ENCODE peak calls at places on chromosomes 6 and 20, in ten cellular contexts. C is NB4; F is uterus; Q is RWPE1; M is activated CD8-positive, alpha-beta T cell treated with anti-CD3 and anti-CD28 coated beads for 36 hours; U is left ventricle myocardium inferior; J is AG10803; Z is fibroblast of lung; V is gastrocnemius medialis; H is astrocyte of the cerebellum. P is an unnamed sample.

GRCh38 chr20:12575352-12576095 is 433.2 kb upstream of the SPTLC3 start:
- DNase-seq in C (no peak), F (peak), Q (no peak), M (no peak), U (peak), J (no peak), Z (peak), V (peak), H (no peak), P (no peak)

GRCh38 chr20:31833130-31833930 is 12.1 kb downstream of the FOXS1 start:
- DNase-seq in C (peak), F (peak), Q (peak), M (peak), U (peak), J (no peak), Z (peak), V (peak), H (no peak), P (peak)

GRCh38 chr20:30593572-30593971 is 663.9 kb upstream of the DEFB115 start:
- DNase-seq in C (no peak), F (no peak), Q (no peak), M (no peak), U (no peak), J (no peak), Z (no peak), V (no peak), H (no peak), P (no peak)

GRCh38 chr20:23928788-23929187 is 49.2 kb upstream of the CST5 start:
- DNase-seq in C (no peak), F (no peak), Q (no peak), M (peak), U (no peak), J (no peak), Z (no peak), V (no peak), H (no peak), P (no peak)

GRCh38 chr20:62590301-62591121 is 51.8 kb upstream of the SLCO4A1 start:
- DNase-seq in C (no peak), F (peak), Q (peak), M (no peak), U (no peak), J (peak), Z (peak), V (no peak), H (peak), P (no peak)

GRCh38 chr20:41293269-41294037 is 24.1 kb downstream of the ZHX3 start:
- DNase-seq in C (no peak), F (no peak), Q (no peak), M (no peak), U (no peak), J (peak), Z (peak), V (no peak), H (no peak), P (no peak)

GRCh38 chr20:22684072-22684762 is 99.8 kb upstream of the FOXA2 start:
- DNase-seq in C (peak), F (peak), Q (peak), M (peak), U (peak), J (peak), Z (peak), V (peak), H (peak), P (peak)

GRCh38 chr20:25136643-25137559 is 55.0 kb upstream of the VSX1 start:
- DNase-seq in C (no peak), F (no peak), Q (peak), M (no peak), U (peak), J (peak), Z (peak), V (peak), H (peak), P (no peak)

GRCh38 chr6:88855521-88856152 is 107.8 kb downstream of the RNGTT start:
- DNase-seq in C (no peak), F (no peak), Q (no peak), M (no peak), U (no peak), J (no peak), Z (no peak), V (no peak), H (no peak), P (no peak)

GRCh38 chr6:166258854-166259276 is 49.3 kb downstream of the PRR18 start:
- DNase-seq in C (peak), F (no peak), Q (no peak), M (peak), U (no peak), J (no peak), Z (no peak), V (no peak), H (no peak), P (no peak)

GRCh38 chr20:22412977-22413868 is 171.1 kb downstream of the FOXA2 start:
- DNase-seq in C (peak), F (no peak), Q (no peak), M (no peak), U (no peak), J (no peak), Z (no peak), V (no peak), H (no peak), P (no peak)

GRCh38 chr6:149026530-149026942 is 279.7 kb downstream of the UST start:
- DNase-seq in C (peak), F (no peak), Q (peak), M (peak), U (no peak), J (peak), Z (peak), V (no peak), H (peak), P (peak)

GRCh38 chr6:88455317-88455716 is 289.2 kb upstream of the CNR1 start:
- DNase-seq in C (no peak), F (no peak), Q (no peak), M (no peak), U (peak), J (no peak), Z (no peak), V (no peak), H (no peak), P (no peak)

GRCh38 chr6:35725081-35725708 is 11.6 kb upstream of the ARMC12 start:
- DNase-seq in C (no peak), F (no peak), Q (no peak), M (no peak), U (no peak), J (no peak), Z (peak), V (peak), H (no peak), P (no peak)

GRCh38 chr20:46021361-46022359 is 7.4 kb upstream of the SLC12A5 start:
- DNase-seq in C (peak), F (no peak), Q (peak), M (peak), U (no peak), J (no peak), Z (no peak), V (no peak), H (no peak), P (peak)

GRCh38 chr20:47150403-47151152 is 205.9 kb downstream of the ZMYND8 start:
- DNase-seq in C (peak), F (peak), Q (peak), M (peak), U (peak), J (peak), Z (peak), V (peak), H (no peak), P (peak)

GRCh38 chr6:7431594-7432390 is 42.2 kb downstream of the RIOK1 start:
- DNase-seq in C (no peak), F (no peak), Q (no peak), M (no peak), U (no peak), J (peak), Z (no peak), V (no peak), H (no peak), P (no peak)

GRCh38 chr20:48686238-48687096 is 141.3 kb downstream of the PREX1 start:
- DNase-seq in C (no peak), F (peak), Q (no peak), M (no peak), U (peak), J (peak), Z (peak), V (no peak), H (no peak), P (peak)

GRCh38 chr20:53856675-53857295 is 213.6 kb downstream of the BCAS1 start:
- DNase-seq in C (no peak), F (no peak), Q (no peak), M (no peak), U (no peak), J (no peak), Z (no peak), V (no peak), H (no peak), P (no peak)

GRCh38 chr6:83514877-83515466 is 2.6 kb downstream of the PRSS35 start:
- DNase-seq in C (peak), F (peak), Q (peak), M (peak), U (no peak), J (peak), Z (peak), V (no peak), H (peak), P (peak)

GRCh38 chr6:83517500-83517899 is 5.2 kb downstream of the PRSS35 start:
- DNase-seq in C (no peak), F (no peak), Q (no peak), M (no peak), U (no peak), J (no peak), Z (no peak), V (no peak), H (no peak), P (no peak)

DNA sequence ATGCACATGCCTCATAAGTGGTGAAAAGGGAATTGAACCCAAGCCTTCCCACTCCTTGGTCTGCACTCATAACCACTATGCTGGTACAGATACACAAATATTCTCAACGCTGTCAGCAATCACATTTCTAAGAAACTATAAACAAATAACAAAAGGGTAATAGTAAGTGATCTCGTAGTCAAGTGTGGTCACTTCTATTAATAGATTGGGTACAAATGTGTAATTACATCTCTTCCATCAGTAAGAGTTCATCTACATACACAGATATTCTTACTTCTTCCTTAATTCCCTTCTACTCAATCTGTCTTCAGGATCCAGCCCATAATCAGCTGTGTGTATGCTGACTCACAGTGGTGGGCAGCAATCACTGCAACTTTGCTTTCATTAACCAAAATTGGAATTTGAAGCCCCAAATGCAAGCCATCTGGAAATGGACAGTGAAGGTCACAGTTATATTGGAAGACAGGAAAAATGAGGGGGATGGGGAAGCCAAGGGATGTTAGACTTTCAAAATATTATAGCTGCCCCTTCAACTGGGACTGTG is 6.7 kb downstream of the PRSS35 start:
- DNase-seq in C (peak), F (no peak), Q (no peak), M (no peak), U (no peak), J (peak), Z (peak), V (no peak), H (no peak), P (peak)
- TF ChIP-seq CTCF in C (peak), F (no peak), Q (no peak), M (no peak), U (no peak), J (peak), Z (peak), V (no peak), H (peak), P (peak)

GRCh38 chr20:9617940-9618339 is 103.5 kb downstream of the LAMP5 start:
- DNase-seq in C (peak), F (no peak), Q (peak), M (no peak), U (no peak), J (peak), Z (peak), V (no peak), H (peak), P (peak)
- TF ChIP-seq CTCF in C (peak), F (no peak), Q (peak), M (no peak), U (peak), J (peak), Z (peak), V (no peak), H (peak), P (peak)

GRCh38 chr6:145139451-145139850 is 595.9 kb downstream of the EPM2A start:
- DNase-seq in C (peak), F (no peak), Q (no peak), M (no peak), U (no peak), J (peak), Z (peak), V (no peak), H (no peak), P (peak)
- TF ChIP-seq CTCF in C (no peak), F (no peak), Q (no peak), M (no peak), U (no peak), J (no peak), Z (no peak), V (no peak), H (no peak), P (no peak)

DNA sequence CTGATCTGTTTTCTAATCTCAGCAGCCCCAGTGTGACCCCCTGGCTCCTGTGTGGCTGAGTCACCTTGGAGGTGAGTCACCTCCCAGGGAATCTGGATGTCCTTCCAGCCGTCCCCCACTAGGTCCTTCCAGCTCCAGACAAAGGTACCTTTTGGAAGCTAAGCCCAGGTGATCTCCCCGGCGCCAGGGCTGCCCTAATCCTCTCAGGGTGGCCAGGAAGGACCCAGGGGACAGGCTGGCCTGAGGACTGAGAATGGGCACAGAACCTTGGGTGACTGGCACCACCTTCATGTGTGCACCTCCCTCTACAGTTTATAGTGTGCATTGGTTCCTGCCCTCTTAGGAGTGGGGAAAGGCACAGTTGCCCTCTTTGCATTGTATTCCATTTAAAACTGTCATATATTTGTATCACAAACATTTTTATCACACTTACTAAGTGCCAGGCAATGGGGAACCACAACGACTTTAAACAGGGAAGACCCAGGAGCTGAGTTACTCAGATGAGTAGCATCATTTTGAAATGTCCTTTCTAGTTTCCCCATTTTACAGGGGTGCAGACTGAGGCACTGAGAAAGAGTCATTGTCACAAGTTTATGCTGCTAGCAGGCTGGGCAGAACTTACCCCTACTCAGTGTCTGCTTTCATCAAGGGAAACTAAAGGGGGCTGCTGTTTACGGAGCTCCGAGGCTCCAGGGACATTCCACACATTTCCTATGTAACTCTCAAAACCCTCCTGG is 2.6 kb upstream of the BPIFB4 start:
- DNase-seq in C (peak), F (no peak), Q (peak), M (peak), U (no peak), J (no peak), Z (no peak), V (no peak), H (no peak), P (peak)
- TF ChIP-seq CTCF in C (peak), F (no peak), Q (no peak), M (peak), U (peak), J (peak), Z (peak), V (no peak), H (peak), P (peak)

DNA sequence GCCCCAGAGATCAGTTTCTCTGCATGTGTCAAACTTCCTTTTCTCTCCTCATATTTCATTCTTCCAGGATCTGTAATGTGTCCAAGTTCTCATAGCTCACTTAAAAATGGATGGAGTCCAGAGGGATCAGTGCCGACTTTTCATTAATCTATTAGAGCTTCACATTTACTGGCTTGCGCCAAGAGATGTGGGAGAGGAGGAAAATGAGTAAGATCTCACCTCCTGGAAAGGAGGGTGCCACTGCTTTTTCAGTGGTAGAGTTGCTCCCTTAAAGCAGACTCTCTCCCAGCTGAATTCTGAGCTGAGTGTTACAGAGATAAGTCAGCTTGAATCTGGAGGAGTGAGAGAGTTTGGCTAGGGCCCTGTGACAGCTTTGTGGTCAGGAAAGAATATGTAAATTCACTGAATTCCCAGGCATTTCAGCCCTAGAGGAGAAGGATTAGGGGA is 175.9 kb downstream of the SOX4 start:
- DNase-seq in C (no peak), F (peak), Q (no peak), M (no peak), U (no peak), J (peak), Z (peak), V (no peak), H (peak), P (peak)
- TF ChIP-seq CTCF in C (no peak), F (no peak), Q (no peak), M (no peak), U (no peak), J (no peak), Z (no peak), V (no peak), H (no peak), P (no peak)

GRCh38 chr6:33838979-33839378 is 35.2 kb upstream of the MLN start:
- DNase-seq in C (peak), F (no peak), Q (peak), M (no peak), U (no peak), J (no peak), Z (no peak), V (no peak), H (no peak), P (no peak)
- TF ChIP-seq CTCF in C (no peak), F (no peak), Q (no peak), M (no peak), U (no peak), J (no peak), Z (no peak), V (no peak), H (no peak), P (no peak)

DNA sequence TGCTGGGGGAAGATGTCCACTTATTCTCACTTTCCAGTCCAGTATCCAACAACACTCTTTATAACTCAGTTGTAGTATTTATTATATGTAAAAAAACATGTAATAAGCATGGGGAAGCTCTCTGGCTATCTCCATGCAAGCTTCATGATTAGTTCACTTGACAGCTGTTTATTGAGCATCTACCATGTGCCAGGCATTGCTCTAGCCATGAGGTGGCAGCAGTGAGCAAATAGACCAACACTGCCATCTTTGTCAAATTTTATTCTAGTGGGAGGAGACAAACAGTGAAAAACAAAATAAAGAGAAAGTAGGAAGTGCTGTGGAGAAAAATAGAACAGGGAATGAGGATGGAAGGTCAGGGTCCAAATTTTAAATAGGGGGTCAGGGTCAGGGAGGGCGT is 131.8 kb downstream of the CFAP61 start:
- DNase-seq in C (peak), F (no peak), Q (no peak), M (peak), U (no peak), J (peak), Z (no peak), V (no peak), H (no peak), P (no peak)
- TF ChIP-seq CTCF in C (peak), F (no peak), Q (peak), M (peak), U (peak), J (peak), Z (peak), V (no peak), H (peak), P (peak)

P was measured in neural progenitor cell.